ENCODE peak calls at places on chromosomes 16 and 17, in six cellular contexts. H is GM12878, V is K562, N is SK-N-SH, E is HepG2, W is H1. K is an unnamed sample.

GRCh38 chr17:40417258-40417608 is 463 bp downstream of the TOP2A start:
- DNase-seq in N (no peak), H (no peak), E (peak), V (peak), W (no peak), K (peak)

GRCh38 chr17:77396610-77397009 is 255.8 kb downstream of the SEC14L1 start:
- DNase-seq in N (no peak), V (no peak), W (no peak), H (no peak), E (no peak), K (no peak)

GRCh38 chr17:27318228-27318627 is 24.3 kb downstream of the WSB1 start:
- DNase-seq in E (no peak), V (no peak), H (no peak), W (no peak), N (no peak), K (no peak)

GRCh38 chr16:17768257-17768656 is 297.5 kb upstream of the XYLT1 start:
- DNase-seq in V (no peak), E (no peak), N (no peak), H (no peak), W (no peak), K (no peak)

GRCh38 chr16:47141773-47142468 is 1.8 kb downstream of the NETO2 start:
- DNase-seq in E (peak), H (peak), N (peak), W (peak), V (peak), K (peak)

GRCh38 chr17:47244697-47245096 is 8.9 kb upstream of the ITGB3 start:
- DNase-seq in E (no peak), V (no peak), W (no peak), H (no peak), N (no peak), K (no peak)

GRCh38 chr16:75763250-75763649 is 37.0 kb upstream of the CPHXL start:
- DNase-seq in W (no peak), E (no peak), H (no peak), V (no peak), N (no peak), K (no peak)

GRCh38 chr16:30997887-30998711 is 12.3 kb downstream of the STX1B start:
- DNase-seq in W (no peak), E (peak), N (no peak), H (no peak), V (no peak), K (peak)

GRCh38 chr16:81928975-81929374 is 82.3 kb downstream of the SDR42E1 start:
- DNase-seq in W (peak), V (peak), E (no peak), H (no peak), N (no peak), K (no peak)
- TF ChIP-seq RAD21 in W (no peak), V (no peak), E (no peak), H (no peak), N (no peak), K (no peak)

GRCh38 chr17:82188001-82188961 is 24.4 kb downstream of the CCDC57 start:
- DNase-seq in W (no peak), V (no peak), N (no peak), H (no peak), E (no peak), K (no peak)
- TF ChIP-seq CHD2 in W (no peak), V (no peak), N (no peak), H (no peak), E (no peak), K (no peak)

DNA sequence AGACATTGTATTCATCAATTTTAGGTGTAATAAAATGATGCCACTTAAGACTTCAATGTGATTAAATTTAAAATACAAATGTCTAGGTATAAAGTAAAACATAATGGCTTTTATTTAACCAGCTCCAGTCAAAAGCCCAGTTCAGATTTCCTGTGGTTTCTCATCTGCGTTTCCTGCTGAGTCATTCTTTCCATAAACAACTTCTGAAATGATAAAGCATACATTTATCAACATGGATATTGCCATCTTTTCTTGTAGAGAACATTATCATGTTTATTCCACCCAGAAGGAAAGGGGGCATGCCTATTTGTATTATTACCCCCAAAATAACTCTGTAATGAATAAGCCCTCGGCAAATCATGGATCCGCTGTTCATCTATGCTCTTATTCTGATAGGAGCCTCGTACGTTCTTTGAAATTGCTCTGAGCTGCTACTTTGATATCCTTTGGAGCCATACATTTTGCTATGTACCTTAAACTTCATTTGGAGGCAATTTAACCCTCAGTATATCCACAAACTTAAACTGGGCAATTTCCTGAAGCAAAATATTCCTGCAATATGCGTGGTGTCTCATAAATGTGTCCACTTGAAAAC is 28.3 kb downstream of the HSBP1 start:
- DNase-seq in W (no peak), E (no peak), H (no peak), N (no peak), V (peak), K (peak)
- H3K4me2 ChIP-seq in W (no peak), E (no peak), H (no peak), N (no peak), V (no peak), K (peak)

GRCh38 chr17:1228752-1229353 is 41.4 kb upstream of the BHLHA9 start:
- DNase-seq in H (no peak), N (peak), W (peak), E (no peak), V (no peak), K (no peak)
- TF ChIP-seq RAD21 in H (no peak), N (no peak), W (no peak), E (no peak), V (no peak), K (no peak)

DNA sequence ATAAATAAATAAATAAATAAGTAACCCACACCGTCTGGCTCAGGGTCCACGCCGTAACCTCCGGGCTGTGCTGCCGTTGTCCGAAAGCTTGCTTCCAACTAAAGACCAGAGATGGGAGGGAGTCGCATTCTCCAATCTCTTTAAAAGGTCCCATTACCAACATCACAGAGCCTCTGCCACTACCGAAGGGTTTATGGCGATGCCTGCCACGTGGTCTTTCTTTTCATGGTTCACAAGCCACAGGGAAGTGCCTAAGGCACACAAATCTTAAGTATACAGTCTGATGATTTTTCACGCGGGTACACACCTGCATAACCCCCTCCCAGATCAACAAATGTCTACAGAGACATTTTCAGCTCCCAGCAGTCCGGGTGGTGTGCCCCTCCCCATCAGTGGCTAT is 1.4 kb downstream of the COTL1 start:
- DNase-seq in H (no peak), N (no peak), W (no peak), V (no peak), E (no peak), K (no peak)
- TF ChIP-seq CHD2 in H (no peak), N (no peak), W (no peak), V (no peak), E (no peak), K (no peak)

GRCh38 chr16:69260019-69260418 is 51.1 kb upstream of the VPS4A start:
- DNase-seq in N (no peak), H (no peak), E (no peak), V (no peak), W (no peak), K (no peak)

GRCh38 chr16:69266334-69267063 is 44.7 kb upstream of the VPS4A start:
- DNase-seq in V (no peak), W (no peak), E (peak), H (no peak), N (no peak), K (no peak)

GRCh38 chr16:69260506-69260905 is 50.6 kb upstream of the VPS4A start:
- DNase-seq in N (no peak), W (no peak), V (no peak), H (no peak), E (no peak), K (no peak)
- H3K4me2 ChIP-seq in N (no peak), W (no peak), V (no peak), H (no peak), E (no peak), K (no peak)

GRCh38 chr17:9434502-9435113 is 141.0 kb downstream of the STX8 start:
- DNase-seq in W (no peak), N (no peak), E (no peak), H (no peak), V (no peak), K (no peak)
- TF ChIP-seq RAD21 in W (no peak), N (no peak), E (no peak), H (no peak), V (no peak), K (no peak)

DNA sequence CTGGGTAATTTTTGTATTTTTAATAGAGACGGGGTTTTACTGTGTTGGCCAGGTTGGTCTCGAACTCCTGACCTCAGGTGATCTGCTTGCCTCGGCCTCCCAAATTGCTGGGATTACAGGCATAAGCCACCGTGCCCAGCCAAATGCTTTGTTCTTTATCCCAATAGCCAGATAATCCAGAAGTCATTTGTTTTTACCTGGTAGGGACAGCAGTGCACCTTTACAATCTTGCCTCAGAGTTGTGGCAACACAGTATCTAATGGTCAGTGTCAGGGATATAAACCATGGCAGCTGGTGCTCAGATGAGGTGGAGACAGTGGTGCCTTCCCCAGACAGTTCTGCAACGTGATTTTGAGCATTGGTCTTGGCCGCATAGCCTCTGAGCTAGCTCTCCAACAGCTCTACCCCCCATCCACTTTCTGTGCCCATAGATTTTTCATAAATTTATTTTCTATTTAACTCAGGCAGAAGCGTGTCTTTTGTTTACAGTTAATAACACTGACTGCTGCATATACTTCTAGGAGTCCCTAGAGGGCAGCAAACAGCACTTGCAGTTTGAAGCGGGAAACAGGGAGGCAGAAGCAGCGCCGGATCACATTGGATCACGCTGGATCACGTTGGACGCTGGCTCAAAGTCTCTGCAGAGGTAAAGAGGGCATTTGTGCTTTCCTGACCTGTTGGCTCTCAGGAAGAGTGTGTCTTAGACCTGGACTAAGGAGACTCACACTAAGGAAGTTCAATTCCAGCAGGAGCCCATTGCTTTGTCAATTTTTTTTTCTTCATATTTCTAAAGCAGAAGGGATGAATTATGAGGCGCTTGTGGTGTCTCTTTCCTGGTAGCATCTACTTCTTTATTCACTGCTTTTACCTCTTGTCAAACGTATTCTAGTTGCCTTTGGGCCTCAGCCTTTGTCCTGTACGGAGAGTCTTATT is 5.1 kb upstream of the GGT6 start:
- DNase-seq in H (no peak), E (peak), W (no peak), V (peak), N (peak), K (peak)
- TF ChIP-seq CHD2 in H (no peak), E (no peak), W (no peak), V (peak), N (peak), K (no peak)